ENCODE peak calls at places on chromosomes 12 and 14, in nine cellular contexts. V is bronchial epithelial cell; G is fibroblast of mammary gland; W is foreskin fibroblast; J is GM06990; O is BJ; F is CD8-positive, alpha-beta T cell; Z is tibial artery; M is NB4. S is an unnamed sample.

GRCh38 chr12:2877959-2878732 is 1.1 kb downstream of the RHNO1 start:
- DNase-seq in V (peak), G (peak), W (peak), J (no peak), O (no peak), F (no peak), Z (no peak), M (peak), S (peak)

GRCh38 chr12:47297993-47298392 is 218.2 kb upstream of the AMIGO2 start:
- DNase-seq in V (no peak), G (no peak), W (no peak), J (no peak), O (no peak), F (no peak), Z (no peak), M (no peak), S (no peak)

GRCh38 chr12:132789099-132789471 is 27.5 kb upstream of the ANKLE2 start:
- DNase-seq in V (no peak), G (no peak), W (no peak), J (no peak), O (no peak), F (no peak), Z (no peak), M (no peak), S (no peak)

GRCh38 chr14:23284654-23285529 is 1.0 kb downstream of the HOMEZ start:
- DNase-seq in V (peak), G (peak), W (peak), J (no peak), O (no peak), F (no peak), Z (no peak), M (peak), S (peak)

GRCh38 chr12:62613092-62613491 is 146.5 kb downstream of the MON2 start:
- DNase-seq in V (no peak), G (peak), W (no peak), J (no peak), O (no peak), F (no peak), Z (no peak), M (no peak), S (no peak)

GRCh38 chr12:31017535-31017934 is 56.1 kb upstream of the DDX11 start:
- DNase-seq in V (no peak), G (no peak), W (no peak), J (no peak), O (no peak), F (no peak), Z (peak), M (no peak), S (no peak)

GRCh38 chr14:41606249-41607118 is at the start of gene LRFN5:
- DNase-seq in V (no peak), G (peak), W (peak), J (no peak), O (no peak), F (no peak), Z (no peak), M (no peak), S (peak)

GRCh38 chr12:95205685-95206084 is 11.6 kb downstream of the FGD6 start:
- DNase-seq in V (peak), G (peak), W (peak), J (no peak), O (peak), F (no peak), Z (no peak), M (no peak), S (peak)

GRCh38 chr14:106837870-106838269 is 1311.5 kb downstream of the TMEM121 start:
- DNase-seq in V (peak), G (no peak), W (no peak), J (no peak), O (no peak), F (no peak), Z (no peak), M (no peak), S (no peak)

DNA sequence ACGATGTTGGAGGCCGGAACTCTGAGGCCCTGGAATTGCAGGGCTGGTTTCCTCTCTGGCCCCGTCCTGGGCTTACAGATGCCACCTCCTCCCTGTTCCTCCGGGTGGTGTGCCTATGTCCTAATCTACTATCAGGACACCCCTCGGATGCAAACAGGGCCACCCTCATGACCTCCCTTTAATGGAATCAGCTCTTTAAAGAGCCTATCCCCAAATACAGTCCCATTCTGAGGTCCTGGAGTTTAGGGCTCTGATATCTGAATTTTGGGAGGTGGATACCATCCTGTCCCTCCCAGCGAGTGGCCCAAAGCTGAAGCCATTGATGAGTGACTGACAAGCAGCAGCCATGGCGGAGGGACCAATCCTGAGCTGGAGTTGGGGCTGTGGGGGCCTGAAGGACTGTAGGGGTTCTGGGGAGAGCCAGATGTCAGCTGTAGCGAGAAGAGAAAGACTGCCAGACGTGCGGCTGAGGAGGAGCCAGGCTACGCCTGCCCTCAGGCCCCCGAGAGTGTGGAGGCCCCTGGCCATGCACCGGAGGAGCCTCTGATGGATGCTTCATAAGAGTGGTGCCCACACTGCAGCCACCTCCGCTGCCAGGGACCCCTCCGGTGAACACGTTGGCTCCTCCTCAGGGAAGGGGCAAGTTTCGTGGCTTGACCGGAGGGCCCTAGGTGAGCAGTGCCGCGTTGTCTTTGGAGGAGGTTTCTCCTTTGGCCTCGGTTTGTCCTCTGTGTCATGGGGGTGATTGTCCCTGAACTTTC is 100.2 kb downstream of the KIF26A start:
- DNase-seq in V (no peak), G (no peak), W (no peak), J (no peak), O (no peak), F (no peak), Z (peak), M (no peak), S (no peak)
- TF ChIP-seq CTCF in V (no peak), G (no peak), W (no peak), J (no peak), O (no peak), F (no peak), Z (no peak), M (no peak), S (no peak)

DNA sequence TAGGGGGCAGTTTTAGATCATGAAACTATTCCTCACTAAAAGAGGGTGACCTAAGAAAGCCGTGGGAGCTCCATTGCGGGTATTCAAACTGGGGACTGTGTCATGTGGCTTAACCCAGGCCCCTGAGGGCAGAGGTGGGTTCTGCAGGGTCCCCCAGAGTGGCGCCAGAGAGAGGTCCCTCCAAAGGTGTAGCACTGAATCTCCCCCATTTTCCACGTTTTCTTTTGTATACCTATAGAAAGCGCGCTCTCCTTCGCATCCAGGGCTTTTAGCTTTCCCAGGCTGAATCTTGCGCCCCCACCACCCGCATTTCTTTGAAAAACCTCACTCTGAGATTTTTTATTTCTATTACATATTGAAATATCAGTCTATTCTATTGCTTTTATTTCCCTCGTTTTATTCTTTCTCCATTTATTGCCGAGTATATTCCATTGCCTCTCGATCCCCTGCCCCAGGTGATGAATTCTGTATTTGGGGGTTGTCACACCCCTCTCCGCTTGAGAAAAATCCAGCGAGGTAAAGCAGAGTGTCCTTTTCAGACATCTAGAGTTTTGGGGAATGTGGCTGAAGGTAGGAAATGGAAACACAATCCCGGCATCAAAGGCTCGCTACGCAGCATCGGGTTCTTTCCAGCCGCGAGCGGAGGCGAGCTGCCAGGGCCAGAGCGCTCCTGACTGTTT is 895 bp upstream of the HOXC13 start:
- DNase-seq in V (no peak), G (no peak), W (no peak), J (no peak), O (no peak), F (no peak), Z (no peak), M (no peak), S (no peak)
- H3K4me3 ChIP-seq in V (no peak), G (no peak), W (no peak), J (no peak), O (no peak), F (no peak), Z (peak), M (no peak), S (no peak)

GRCh38 chr14:22039938-22040780 is 366.5 kb upstream of the OR4E1 start:
- DNase-seq in V (peak), G (no peak), W (no peak), J (no peak), O (no peak), F (peak), Z (no peak), M (peak), S (peak)
- TF ChIP-seq CTCF in V (peak), G (peak), W (peak), J (peak), O (peak), F (peak), Z (no peak), M (peak), S (peak)

GRCh38 chr12:13374783-13375182 is 178.3 kb downstream of the EMP1 start:
- DNase-seq in V (no peak), G (no peak), W (no peak), J (no peak), O (no peak), F (no peak), Z (no peak), M (no peak), S (no peak)
- H3K4me3 ChIP-seq in V (no peak), G (no peak), W (no peak), J (no peak), O (no peak), F (no peak), Z (no peak), M (no peak), S (no peak)

GRCh38 chr12:17076335-17076734 is 470.4 kb upstream of the LMO3 start:
- DNase-seq in V (peak), G (no peak), W (no peak), J (no peak), O (no peak), F (no peak), Z (no peak), M (no peak), S (peak)

GRCh38 chr12:17077594-17077993 is 471.6 kb upstream of the LMO3 start:
- DNase-seq in V (no peak), G (no peak), W (no peak), J (no peak), O (no peak), F (no peak), Z (no peak), M (no peak), S (no peak)

DNA sequence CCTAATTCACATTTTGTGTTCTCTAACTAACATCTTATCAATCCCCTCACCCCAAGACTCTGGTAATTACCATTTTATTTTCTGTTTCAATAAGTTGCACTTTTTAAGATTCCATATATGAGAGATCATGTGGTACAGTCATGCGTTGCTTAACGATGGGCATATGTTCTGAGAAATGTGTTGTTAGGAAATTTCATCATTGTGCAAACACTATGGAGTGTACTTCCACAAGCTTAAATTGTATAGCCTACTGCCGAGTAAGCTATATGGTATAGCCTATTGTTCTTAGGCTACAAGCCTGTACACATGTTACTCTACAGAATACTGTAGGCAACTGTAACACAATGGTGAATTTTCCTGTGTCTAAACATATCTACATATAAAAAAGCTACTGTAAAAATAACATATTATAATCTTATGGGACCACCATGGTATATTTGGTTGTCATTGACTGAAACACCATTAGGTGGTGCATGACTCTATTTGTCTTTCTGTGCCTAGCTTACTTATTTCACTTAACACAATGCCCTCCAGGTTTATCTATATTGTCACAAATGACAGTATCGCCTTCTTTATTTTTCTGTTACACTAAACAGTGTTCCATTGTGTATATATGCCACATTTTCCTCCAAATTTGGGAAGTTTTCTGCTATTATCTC is 473.4 kb upstream of the LMO3 start:
- DNase-seq in V (peak), G (no peak), W (no peak), J (no peak), O (no peak), F (no peak), Z (no peak), M (no peak), S (peak)
- TF ChIP-seq CTCF in V (no peak), G (no peak), W (no peak), J (no peak), O (no peak), F (no peak), Z (no peak), M (peak), S (no peak)

GRCh38 chr12:65196762-65197567 is 27.6 kb downstream of the LEMD3 start:
- DNase-seq in V (no peak), G (no peak), W (no peak), J (no peak), O (no peak), F (no peak), Z (no peak), M (no peak), S (no peak)
- H3K4me3 ChIP-seq in V (no peak), G (no peak), W (no peak), J (no peak), O (no peak), F (no peak), Z (no peak), M (no peak), S (no peak)

GRCh38 chr12:52546126-52546525 is 6.8 kb downstream of the KRT71 start:
- DNase-seq in V (no peak), G (no peak), W (no peak), J (no peak), O (no peak), F (no peak), Z (no peak), M (no peak), S (no peak)
- TF ChIP-seq CTCF in V (no peak), G (no peak), W (no peak), J (no peak), O (no peak), F (no peak), Z (no peak), M (no peak), S (no peak)

S was measured in epithelial cell of esophagus.